ENCODE peak calls at places on chromosomes 5 and 9, in nine cellular contexts. Q is tibial nerve, L is fibroblast of the aortic adventitia, P is Caco-2, Z is ascending aorta, C is GM20000, Y is mucosa of descending colon, J is GM06990, E is GM12865. T is an unnamed sample.

GRCh38 chr5:30626557-30626956 is 566.9 kb upstream of the CDH6 start:
- DNase-seq in C (no peak), Y (no peak), L (no peak), J (no peak), E (no peak), P (no peak), Q (no peak), Z (no peak), T (no peak)

GRCh38 chr5:33981408-33982171 is 2.9 kb downstream of the SLC45A2 start:
- DNase-seq in C (no peak), E (no peak), Y (no peak), J (no peak), Z (no peak), Q (no peak), P (no peak), L (peak; percentile 59), T (no peak)

GRCh38 chr5:160036884-160037283 is 27.9 kb downstream of the TTC1 start:
- DNase-seq in P (no peak), E (no peak), C (no peak), Q (no peak), Z (no peak), J (no peak), L (no peak), Y (no peak), T (no peak)

GRCh38 chr5:3036041-3036440 is 284.6 kb upstream of the IRX2 start:
- DNase-seq in Q (no peak), L (no peak), Z (no peak), E (no peak), C (no peak), J (no peak), Y (no peak), P (no peak), T (no peak)

GRCh38 chr5:124521461-124522230 is 224.8 kb downstream of the ZNF608 start:
- DNase-seq in J (no peak), L (no peak), E (no peak), C (no peak), P (no peak), Q (no peak), Y (no peak), Z (no peak), T (no peak)

GRCh38 chr9:86941196-86941595 is 6.1 kb downstream of the GAS1 start:
- DNase-seq in Y (no peak), Q (no peak), J (no peak), Z (no peak), P (no peak), E (no peak), C (no peak), L (no peak), T (no peak)

GRCh38 chr9:4417578-4418325 is 72.5 kb upstream of the SLC1A1 start:
- DNase-seq in C (no peak), Z (no peak), L (peak; percentile 79), J (no peak), E (no peak), Q (no peak), P (peak; percentile 49), Y (no peak), T (no peak)

GRCh38 chr5:132008961-132009680 is 2.3 kb downstream of the ACSL6 start:
- DNase-seq in Y (no peak), C (peak; percentile 32), Z (no peak), Q (no peak), P (no peak), L (no peak), J (no peak), E (no peak), T (no peak)

GRCh38 chr9:9998491-9999287 is 614.1 kb downstream of the PTPRD start:
- DNase-seq in Y (no peak), J (no peak), C (no peak), Q (no peak), E (peak; percentile 7), L (no peak), Z (no peak), P (peak; percentile 1), T (no peak)

GRCh38 chr9:89528540-89528939 is 30.6 kb upstream of the SEMA4D start:
- DNase-seq in E (no peak), L (no peak), Q (no peak), Y (no peak), J (no peak), P (peak; percentile 18), Z (no peak), C (no peak), T (no peak)

GRCh38 chr9:34642679-34643078 is 3.8 kb upstream of the GALT start:
- DNase-seq in J (no peak), E (no peak), Q (no peak), L (peak; percentile 15), P (no peak), Z (no peak), C (no peak), Y (no peak), T (no peak)

GRCh38 chr5:761206-761771 is 23.2 kb downstream of the ZDHHC11B start:
- DNase-seq in Q (no peak), Y (no peak), P (no peak), E (no peak), C (peak; percentile 33), J (no peak), L (no peak), Z (no peak), T (peak; percentile 22)

DNA sequence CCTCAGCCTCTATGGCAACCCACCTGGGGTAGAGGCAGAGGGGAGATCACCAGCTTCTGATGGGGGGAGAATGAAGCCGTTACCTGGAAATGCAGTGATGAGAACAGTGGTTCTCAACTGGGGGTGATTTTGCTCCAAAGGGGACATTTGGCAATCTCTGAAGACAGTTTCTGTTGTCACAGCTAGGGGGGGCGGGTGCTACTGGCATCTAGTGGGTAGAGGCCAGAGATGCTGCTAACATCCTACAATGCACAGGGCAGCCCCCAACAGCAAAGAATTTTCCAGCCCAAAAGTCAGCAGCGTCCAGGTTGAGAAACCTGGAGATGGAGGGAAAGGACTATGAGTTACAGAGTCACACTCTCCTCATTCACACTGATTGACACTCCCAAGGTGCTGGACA is 84.5 kb downstream of the FGF1 start:
- DNase-seq in C (no peak), L (no peak), Z (no peak), Y (no peak), J (no peak), Q (no peak), E (no peak), P (peak; percentile 17), T (no peak)
- TF ChIP-seq CTCF in C (no peak), L (peak; percentile 8), Z (no peak), Y (no peak), J (peak; percentile 26), Q (no peak), E (no peak), P (peak; percentile 18), T (no peak)

GRCh38 chr5:153629027-153629426 is 138.6 kb downstream of the GRIA1 start:
- DNase-seq in C (no peak), P (no peak), J (no peak), L (peak; percentile 96), Q (peak; percentile 20), Y (peak; percentile 1), Z (peak; percentile 93), E (no peak), T (no peak)
- TF ChIP-seq CTCF in C (no peak), P (no peak), J (no peak), L (peak; percentile 67), Q (no peak), Y (no peak), Z (no peak), E (no peak), T (no peak)

GRCh38 chr5:28012538-28012937 is 974.2 kb upstream of the CDH9 start:
- DNase-seq in E (no peak), C (no peak), Y (no peak), L (no peak), Q (no peak), J (no peak), Z (no peak), P (no peak), T (no peak)
- TF ChIP-seq CTCF in E (no peak), C (no peak), Y (no peak), L (no peak), Q (no peak), J (no peak), Z (no peak), P (no peak), T (no peak)

DNA sequence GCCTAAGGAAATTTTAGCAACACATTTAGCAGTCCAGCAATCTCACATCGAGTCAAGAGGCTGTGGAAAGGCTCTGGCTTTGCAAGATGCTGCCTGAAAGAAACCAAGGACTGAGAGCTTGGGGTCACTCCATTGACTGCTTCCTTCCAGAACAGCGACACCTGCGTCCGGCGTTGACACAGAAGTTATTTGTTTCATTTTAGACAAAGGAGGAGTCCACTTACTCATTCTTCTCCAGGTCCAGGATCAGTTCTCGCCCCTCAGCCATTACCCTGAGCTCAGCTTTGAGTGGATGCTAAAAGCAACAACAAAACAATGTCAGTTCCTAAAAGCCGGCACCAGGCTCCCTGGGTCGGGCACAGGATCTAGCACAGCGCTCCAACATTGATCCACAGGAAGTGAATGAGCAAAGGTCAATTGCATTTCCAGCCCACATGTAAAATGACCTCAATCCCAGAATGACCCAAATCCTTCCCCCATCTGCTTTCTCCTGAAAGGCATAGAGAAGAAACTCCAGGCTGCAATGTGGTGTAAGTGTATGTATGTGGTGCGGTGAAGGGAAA is 11.3 kb downstream of the ADAM19 start:
- DNase-seq in L (no peak), Z (no peak), Y (no peak), P (no peak), E (no peak), Q (no peak), C (no peak), J (no peak), T (no peak)
- TF ChIP-seq CTCF in L (no peak), Z (no peak), Y (no peak), P (no peak), E (no peak), Q (no peak), C (peak; percentile 18), J (no peak), T (no peak)

DNA sequence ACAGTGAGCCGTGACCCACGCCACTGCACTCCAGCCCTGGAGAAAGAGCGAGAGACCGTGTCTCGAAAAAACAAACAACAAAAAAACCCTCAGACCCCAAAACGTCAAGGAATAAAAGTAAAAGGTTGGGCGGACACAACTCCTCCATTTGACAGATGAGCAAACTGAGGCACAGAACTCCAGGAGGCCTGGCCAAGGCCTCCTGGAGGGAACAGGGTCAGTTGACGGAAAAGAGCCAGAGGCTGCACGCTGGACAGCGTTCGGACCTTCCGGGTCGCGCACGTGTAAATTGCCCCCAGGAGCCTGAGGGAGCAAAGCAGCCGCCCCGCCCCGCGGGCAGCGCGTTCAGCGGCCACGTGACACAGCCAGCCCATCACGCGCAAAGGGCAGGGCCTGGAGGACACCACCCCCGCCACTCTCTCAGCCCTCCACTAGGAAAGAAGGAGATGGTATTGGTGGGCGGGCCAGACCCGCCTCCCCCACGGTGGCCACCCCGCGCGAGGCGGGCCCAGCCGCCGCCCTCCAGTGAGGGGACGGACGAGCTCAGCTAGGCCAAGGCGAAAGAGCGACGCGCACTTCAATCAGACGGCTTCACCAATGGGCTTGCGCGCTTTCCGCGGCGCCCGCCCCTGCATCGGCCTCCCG is 81.5 kb downstream of the PTPDC1 start:
- DNase-seq in L (peak; percentile 98), Q (peak; percentile 89), Z (peak; percentile 99), P (peak; percentile 94), Y (peak; percentile 97), C (peak; percentile 98), J (peak; percentile 100), E (peak; percentile 99), T (peak; percentile 89)
- TF ChIP-seq CTCF in L (no peak), Q (no peak), Z (no peak), P (no peak), Y (no peak), C (no peak), J (no peak), E (no peak), T (no peak)